ENCODE peak calls at places on chromosomes 11 and 22, in four cellular contexts. K is A549, T is stomach, Z is transverse colon. I is an unnamed sample.

GRCh38 chr11:95534809-95535208 is 254.8 kb downstream of the FAM76B start:
- DNase-seq in T (no peak), K (no peak), Z (no peak), I (no peak)

GRCh38 chr11:9533736-9534473 is 39.6 kb upstream of the WEE1 start:
- DNase-seq in Z (no peak), K (no peak), T (no peak), I (no peak)

GRCh38 chr11:36233226-36233625 is 56.0 kb downstream of the COMMD9 start:
- DNase-seq in Z (no peak), T (no peak), K (no peak), I (no peak)

GRCh38 chr22:17083811-17084540 is 824 bp upstream of the IL17RA start:
- DNase-seq in T (no peak), Z (no peak), K (no peak), I (no peak)

GRCh38 chr11:130272336-130272735 is 42.4 kb downstream of the ZBTB44 start:
- DNase-seq in K (no peak), Z (no peak), T (no peak), I (no peak)

GRCh38 chr11:22878604-22879003 is 18.3 kb upstream of the CCDC179 start:
- DNase-seq in T (no peak), K (no peak), Z (no peak), I (no peak)

GRCh38 chr11:12272821-12273617 is 104.4 kb upstream of the PARVA start:
- DNase-seq in Z (no peak), K (no peak), T (no peak), I (no peak)

GRCh38 chr22:48483764-48484528 is 1343.7 kb downstream of the BRD1 start:
- DNase-seq in Z (no peak), K (no peak), T (no peak), I (no peak)

GRCh38 chr11:128482512-128483191 is 104.7 kb downstream of the ETS1 start:
- DNase-seq in T (no peak), Z (no peak), K (no peak), I (peak)

GRCh38 chr11:73140213-73141030 is 1.7 kb downstream of the FCHSD2 start:
- DNase-seq in K (peak), T (peak), Z (no peak), I (no peak)

GRCh38 chr11:134024420-134025085 is 44.3 kb upstream of the JAM3 start:
- DNase-seq in Z (no peak), T (no peak), K (no peak), I (no peak)

GRCh38 chr11:128725630-128726461 is 32.0 kb downstream of the FLI1 start:
- DNase-seq in T (no peak), Z (peak), K (no peak), I (peak)

GRCh38 chr11:8683115-8683807 is 669 bp downstream of the RPL27A start:
- DNase-seq in K (no peak), T (no peak), Z (no peak), I (no peak)

GRCh38 chr11:118241191-118242098 is 10.7 kb downstream of the MPZL3 start:
- DNase-seq in Z (peak), T (peak), K (no peak), I (no peak)

GRCh38 chr11:104064016-104064630 is 27.7 kb downstream of the DDI1 start:
- DNase-seq in T (no peak), Z (no peak), K (no peak), I (no peak)

GRCh38 chr22:31489632-31490495 is at the start of gene EIF4ENIF1:
- DNase-seq in Z (peak), T (peak), K (peak), I (peak)

GRCh38 chr22:19114984-19115552 is 7.1 kb downstream of the DGCR2 start:
- DNase-seq in T (no peak), Z (no peak), K (no peak), I (no peak)

GRCh38 chr11:86724137-86724536 is 51.7 kb upstream of the ME3 start:
- DNase-seq in T (no peak), K (no peak), Z (no peak), I (no peak)

GRCh38 chr22:37559901-37560681 is at the start of gene CDC42EP1:
- DNase-seq in K (no peak), T (peak), Z (peak), I (no peak)

GRCh38 chr22:46149493-46149997 is 781 bp upstream of the PPARA start:
- DNase-seq in T (peak), Z (peak), K (no peak), I (peak)

GRCh38 chr11:88521354-88522310 is 184.1 kb upstream of the CTSC start:
- DNase-seq in Z (no peak), T (no peak), K (no peak), I (no peak)

GRCh38 chr11:27658535-27659236 is 41.6 kb downstream of the BDNF start:
- DNase-seq in K (no peak), Z (no peak), T (no peak), I (no peak)

GRCh38 chr22:20549232-20549841 is 41.9 kb downstream of the MED15 start:
- DNase-seq in K (no peak), Z (no peak), T (no peak), I (no peak)

GRCh38 chr11:119891392-119891791 is 162.4 kb upstream of the NECTIN1 start:
- DNase-seq in K (no peak), T (no peak), Z (no peak), I (no peak)

GRCh38 chr11:134739136-134739535 is 327.1 kb upstream of the B3GAT1 start:
- DNase-seq in Z (no peak), K (no peak), T (no peak), I (no peak)

GRCh38 chr11:114208371-114208770 is 87.8 kb upstream of the NNMT start:
- DNase-seq in Z (no peak), K (no peak), T (no peak), I (no peak)

GRCh38 chr11:77865805-77866204 is 44.9 kb downstream of the AAMDC start:
- DNase-seq in T (no peak), K (no peak), Z (no peak), I (no peak)

GRCh38 chr11:540583-541432 is 3.5 kb downstream of the LRRC56 start:
- DNase-seq in Z (no peak), T (no peak), K (no peak), I (no peak)

GRCh38 chr22:19377565-19378361 is 53.8 kb downstream of the HIRA start:
- DNase-seq in K (no peak), Z (no peak), T (no peak), I (no peak)

GRCh38 chr11:111945198-111945597 is 8.1 kb downstream of the DIXDC1 start:
- DNase-seq in T (no peak), K (no peak), Z (no peak), I (no peak)

GRCh38 chr11:118757881-118758399 is 33.0 kb downstream of the DDX6 start:
- DNase-seq in Z (no peak), K (no peak), T (no peak), I (no peak)

GRCh38 chr22:22959147-22959827 is 71.7 kb downstream of the IGLL5 start:
- DNase-seq in K (peak), T (peak), Z (peak), I (peak)

GRCh38 chr11:15091620-15092019 is 18.2 kb downstream of the CALCB start:
- DNase-seq in K (no peak), T (no peak), Z (no peak), I (no peak)

GRCh38 chr11:105838668-105839403 is 183.2 kb downstream of the MSANTD4 start:
- DNase-seq in K (no peak), T (no peak), Z (no peak), I (no peak)

GRCh38 chr22:43570531-43571144 is 158.8 kb downstream of the MPPED1 start:
- DNase-seq in T (no peak), K (no peak), Z (no peak), I (no peak)
- H3K4me3 ChIP-seq in T (no peak), K (no peak), Z (no peak), I (no peak)

GRCh38 chr11:66842896-66843775 is at the start of gene RCE1:
- DNase-seq in K (peak), Z (peak), T (peak), I (peak)
- TF ChIP-seq EP300 in K (no peak), Z (no peak), T (no peak), I (peak)

GRCh38 chr11:68664141-68664540 is 20.2 kb upstream of the GAL start:
- DNase-seq in K (no peak), Z (no peak), T (no peak), I (no peak)
- H3K4me3 ChIP-seq in K (no peak), Z (no peak), T (no peak), I (no peak)

DNA sequence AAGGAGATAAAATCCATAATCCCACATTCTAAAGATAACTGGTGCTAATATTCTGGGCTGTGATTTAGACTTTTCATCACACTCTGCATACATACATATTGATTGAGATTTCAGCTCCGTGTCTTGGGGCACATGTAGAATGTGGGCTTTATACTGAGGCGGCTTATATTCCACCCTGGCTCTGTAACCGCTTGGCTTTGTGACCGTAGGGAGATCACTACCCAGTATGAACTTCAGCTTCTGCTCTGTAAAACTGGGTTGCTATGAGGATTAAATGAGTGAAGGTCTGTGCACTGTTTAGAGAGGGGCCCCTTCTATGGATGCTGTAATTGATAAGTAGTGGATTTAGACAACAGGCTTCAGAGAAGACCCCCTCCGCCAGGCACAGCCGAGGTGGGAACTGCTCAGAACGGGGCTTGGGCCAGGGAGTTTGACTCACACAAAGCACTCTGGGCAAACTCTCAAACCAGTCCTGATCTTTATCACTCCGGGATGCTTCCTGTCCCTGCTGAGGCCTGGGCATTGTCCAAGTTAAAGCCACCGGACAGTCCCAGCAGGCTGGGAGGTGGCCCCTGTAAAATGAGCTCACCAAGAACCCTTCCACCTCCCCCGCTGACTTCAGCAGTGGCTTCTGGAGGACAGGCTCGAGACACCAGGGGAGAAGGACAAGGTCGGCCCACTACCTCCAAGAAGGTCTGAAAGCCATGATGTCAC is 17.2 kb downstream of the KIAA1671 start:
- DNase-seq in T (no peak), Z (peak), K (no peak), I (peak)
- TF ChIP-seq EP300 in T (no peak), Z (no peak), K (no peak), I (no peak)

DNA sequence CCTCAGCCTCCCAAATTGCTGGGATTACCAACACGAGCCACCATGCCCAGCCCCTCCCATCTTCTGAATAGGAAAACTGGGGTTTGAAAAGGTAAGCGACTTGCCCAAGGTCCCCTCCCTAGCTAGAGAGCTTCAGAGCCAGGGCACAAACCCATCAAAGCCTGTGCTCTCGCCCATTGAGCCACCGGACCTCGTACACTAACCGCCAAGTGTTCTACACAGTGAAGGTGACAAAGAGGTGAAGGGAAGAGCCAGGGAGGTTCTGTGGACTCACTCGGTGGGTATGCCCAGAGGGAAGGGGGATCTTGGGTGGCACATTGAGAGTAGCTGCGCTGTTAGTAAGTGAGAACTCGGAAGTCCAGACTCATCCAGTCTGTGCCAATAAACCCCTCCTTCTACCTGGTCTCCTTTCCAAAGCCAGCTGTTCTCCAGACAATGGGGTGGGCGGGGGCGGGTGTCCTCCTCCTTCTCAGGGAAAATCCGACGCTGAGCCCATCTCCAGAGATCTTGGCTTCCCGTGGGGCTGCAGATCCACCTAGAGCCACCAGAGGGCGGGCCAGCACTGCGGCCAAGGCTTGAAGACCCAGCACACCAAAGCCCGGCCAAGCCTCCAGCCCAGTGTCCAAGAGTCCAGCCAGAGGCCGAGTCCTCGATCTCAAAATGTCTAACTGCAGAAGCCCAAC is 3.2 kb upstream of the RTN4RL2 start:
- DNase-seq in Z (peak), K (peak), T (peak), I (peak)
- H3K4me3 ChIP-seq in Z (no peak), K (no peak), T (no peak), I (no peak)

I was measured in tibial nerve.